ENCODE peak calls at places on chromosomes 2 and 18, in four cellular contexts. U is NCI-H2081, G is OCI-LY7, A is right cardiac atrium. J is an unnamed sample.

GRCh38 chr2:239800785-239801184 is 224.4 kb downstream of the NDUFA10 start:
- DNase-seq in U (no peak), G (no peak), A (no peak), J (no peak)

GRCh38 chr2:241813806-241814570 is 5.0 kb downstream of the NEU4 start:
- DNase-seq in U (no peak), G (no peak), A (no peak), J (no peak)

GRCh38 chr2:100411841-100412292 is 5.6 kb downstream of the CHST10 start:
- DNase-seq in A (no peak), U (no peak), G (no peak), J (no peak)

GRCh38 chr2:3112131-3112530 is 265.5 kb downstream of the EIPR1 start:
- DNase-seq in G (no peak), A (no peak), U (no peak), J (no peak)

GRCh38 chr2:39158351-39158750 is 37.5 kb upstream of the SOS1 start:
- DNase-seq in A (no peak), G (no peak), U (no peak), J (no peak)

GRCh38 chr2:127673304-127674069 is 1.8 kb downstream of the LIMS2 start:
- DNase-seq in G (no peak), U (no peak), A (no peak), J (no peak)

GRCh38 chr2:189874571-189875320 is 90.5 kb downstream of the PMS1 start:
- DNase-seq in A (no peak), G (no peak), U (no peak), J (peak; percentile 17)

GRCh38 chr2:11757101-11757500 is 10.7 kb downstream of the LPIN1 start:
- DNase-seq in A (no peak), U (peak; percentile 47), G (no peak), J (peak; percentile 11)

GRCh38 chr2:158936978-158937377 is 31.5 kb upstream of the TANC1 start:
- DNase-seq in G (no peak), A (no peak), U (no peak), J (peak; percentile 71)

GRCh38 chr18:10259934-10260333 is 194.5 kb upstream of the APCDD1 start:
- DNase-seq in U (peak; percentile 9), A (no peak), G (no peak), J (no peak)

GRCh38 chr2:55159037-55159651 is 72.9 kb downstream of the CLHC1 start:
- DNase-seq in A (peak; percentile 89), G (peak; percentile 91), U (peak; percentile 57), J (peak; percentile 43)

GRCh38 chr18:31819106-31819924 is 58.6 kb upstream of the SLC25A52 start:
- DNase-seq in U (peak; percentile 49), A (no peak), G (peak; percentile 50), J (peak; percentile 52)

GRCh38 chr2:143928613-143929012 is 591.3 kb downstream of the ZEB2 start:
- DNase-seq in A (no peak), U (no peak), G (no peak), J (no peak)

GRCh38 chr2:95260028-95261023 is 13.9 kb upstream of the PROM2 start:
- DNase-seq in U (no peak), A (no peak), G (no peak), J (no peak)

J was measured in kidney tubule cell.